ENCODE peak calls at places on chromosome 6, in four cellular contexts. P is HepG2, C is K562, H is GM12878. F is an unnamed sample.

GRCh38 chr6:42929928-42930360 is 664 bp downstream of the CNPY3 start:
- DNase-seq in H (peak; percentile 97), C (no peak), P (no peak), F (no peak)

GRCh38 chr6:168053086-168053956 is 25.7 kb downstream of the FRMD1 start:
- DNase-seq in P (no peak), H (no peak), C (no peak), F (no peak)

GRCh38 chr6:14224359-14225103 is 107.0 kb downstream of the CD83 start:
- DNase-seq in H (peak; percentile 8), P (no peak), C (no peak), F (no peak)

GRCh38 chr6:33672808-33673207 is 38.7 kb downstream of the UQCC2 start:
- DNase-seq in H (no peak), P (peak; percentile 78), C (peak; percentile 83), F (peak; percentile 35)

GRCh38 chr6:56695702-56696101 is 53.0 kb upstream of the DST start:
- DNase-seq in H (no peak), P (no peak), C (no peak), F (no peak)

GRCh38 chr6:50720623-50721022 is 7.3 kb downstream of the TFAP2D start:
- DNase-seq in H (no peak), C (peak; percentile 17), P (no peak), F (peak; percentile 69)

GRCh38 chr6:32945106-32945761 is 4.4 kb upstream of the HLA-DMB start:
- DNase-seq in H (peak; percentile 67), C (no peak), P (no peak), F (no peak)

GRCh38 chr6:79079425-79080130 is 1.5 kb upstream of the PHIP start:
- DNase-seq in P (no peak), C (no peak), H (no peak), F (no peak)

GRCh38 chr6:152277826-152278247 is 359.3 kb downstream of the SYNE1 start:
- DNase-seq in C (no peak), P (peak; percentile 77), H (no peak), F (no peak)

GRCh38 chr6:150863213-150863928 is 2.1 kb upstream of the MTHFD1L start:
- DNase-seq in P (no peak), H (no peak), C (no peak), F (no peak)
- TF ChIP-seq TCF7 in P (no peak), H (no peak), C (no peak), F (no peak)

GRCh38 chr6:150764638-150765456 is 100.7 kb upstream of the MTHFD1L start:
- DNase-seq in C (no peak), H (no peak), P (no peak), F (no peak)

GRCh38 chr6:150765457-150765764 is 100.1 kb upstream of the MTHFD1L start:
- DNase-seq in P (no peak), H (peak; percentile 33), C (no peak), F (no peak)

GRCh38 chr6:150767161-150767560 is 98.3 kb upstream of the MTHFD1L start:
- DNase-seq in H (no peak), P (no peak), C (no peak), F (no peak)

GRCh38 chr6:150766201-150766997 is 99.1 kb upstream of the MTHFD1L start:
- DNase-seq in C (no peak), P (no peak), H (no peak), F (no peak)

GRCh38 chr6:150767585-150768164 is 97.8 kb upstream of the MTHFD1L start:
- DNase-seq in P (no peak), C (no peak), H (no peak), F (peak; percentile 21)
- TF ChIP-seq TCF7 in P (no peak), C (no peak), H (no peak), F (no peak)

GRCh38 chr6:149060985-149061760 is 256.3 kb upstream of the TAB2 start:
- DNase-seq in H (no peak), C (no peak), P (peak; percentile 94), F (no peak)
- TF ChIP-seq TCF7 in H (no peak), C (no peak), P (no peak), F (no peak)

DNA sequence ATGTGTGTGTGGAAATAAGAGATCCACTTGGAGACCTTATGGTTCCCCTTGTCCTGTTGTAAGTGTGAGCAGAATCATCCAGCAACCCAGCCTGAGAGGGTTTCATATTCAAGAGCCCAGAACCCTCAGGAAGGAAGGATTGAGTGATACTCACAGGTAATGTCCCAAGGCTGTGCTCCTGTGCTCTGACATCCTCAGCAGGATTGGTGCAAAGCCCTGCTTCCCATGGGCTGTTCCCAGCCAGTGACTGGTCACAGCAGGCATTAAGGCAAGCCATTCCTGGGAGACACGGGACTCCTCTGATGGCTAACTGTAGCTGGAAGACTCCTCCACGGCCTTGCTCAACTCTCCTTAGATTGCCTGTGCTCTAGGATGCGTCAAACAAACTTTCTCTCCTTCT is 33.8 kb upstream of the HLA-G start:
- DNase-seq in P (no peak), H (no peak), C (no peak), F (no peak)
- TF ChIP-seq TCF7 in P (no peak), H (no peak), C (no peak), F (no peak)

DNA sequence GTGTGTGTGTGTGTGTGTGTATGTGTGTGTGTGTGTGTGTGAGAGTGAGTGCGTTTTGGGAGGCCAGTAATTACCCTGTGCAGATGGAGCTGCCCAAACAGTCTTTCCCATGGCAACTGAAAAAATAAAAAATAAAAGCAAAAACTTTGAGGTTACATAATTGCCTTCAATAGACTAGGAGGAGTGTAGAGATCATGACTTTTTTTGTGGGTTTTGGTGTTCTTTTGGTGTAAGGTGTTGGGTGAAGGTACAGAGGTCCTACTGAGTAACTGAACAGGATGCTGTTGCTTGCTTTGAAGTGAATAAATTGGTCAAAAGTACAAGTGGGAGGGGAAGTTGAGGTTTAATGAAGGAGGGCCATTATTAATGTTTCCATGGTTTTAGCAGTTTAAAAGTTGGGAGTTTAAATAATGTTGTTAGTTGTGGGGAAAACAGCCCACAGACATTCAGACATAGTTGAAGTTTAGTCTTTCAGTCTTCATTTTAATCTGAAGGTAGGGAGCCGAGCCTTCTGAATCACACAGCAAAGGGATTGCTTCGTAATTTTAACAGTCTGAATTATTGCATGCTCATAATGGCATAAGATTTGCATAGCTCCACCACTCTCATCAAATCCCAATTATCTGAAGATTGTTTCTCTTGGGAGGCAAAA is 251.4 kb downstream of the PRL start:
- DNase-seq in C (no peak), H (no peak), P (no peak), F (no peak)
- TF ChIP-seq TCF7 in C (no peak), H (no peak), P (no peak), F (no peak)

DNA sequence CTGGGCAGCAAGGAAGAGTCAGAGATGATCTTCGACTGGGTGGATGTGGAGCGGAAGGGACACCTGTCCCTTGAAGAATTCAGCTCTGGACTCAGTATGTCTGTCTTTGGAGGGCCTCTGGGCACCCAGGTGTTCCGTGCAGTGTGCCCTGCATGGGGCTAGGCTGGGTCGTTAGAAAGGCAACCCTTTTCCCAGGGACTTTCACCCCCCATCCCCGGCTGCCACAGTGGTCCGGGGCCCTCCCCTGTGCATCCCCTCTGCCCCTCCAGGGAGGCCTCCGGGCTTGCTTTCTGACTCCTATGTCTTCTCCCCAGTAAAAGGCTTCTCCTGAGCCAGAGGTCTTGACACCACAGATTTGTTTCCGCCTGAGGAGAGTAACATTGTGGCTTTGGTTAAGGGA is 16.2 kb downstream of the RAB44 start:
- DNase-seq in H (no peak), C (no peak), P (no peak), F (no peak)
- TF ChIP-seq TCF7 in H (no peak), C (no peak), P (no peak), F (no peak)

F was measured in WTC11.